ENCODE peak calls at places on chromosome 7, in seven cellular contexts. W is G401; E is stimulated activated CD8-positive, alpha-beta memory T cell treated with anti-CD3 and anti-CD28 coated beads, Interleukin-15, amount 100 ng/mL, for 1 hour; Z is fibroblast of pulmonary artery; J is GM20000; U is RPMI7951; K is type B pancreatic cell. G is an unnamed sample.

GRCh38 chr7:157573244-157573643 is 236.4 kb downstream of the DNAJB6 start:
- DNase-seq in W (no peak), E (no peak), Z (no peak), J (no peak), U (no peak), K (no peak), G (no peak)

GRCh38 chr7:139775829-139776266 is 1.9 kb downstream of the HIPK2 start:
- DNase-seq in W (peak), E (peak), Z (peak), J (peak), U (peak), K (no peak), G (peak)

GRCh38 chr7:29120955-29121354 is 25.4 kb downstream of the CPVL start:
- DNase-seq in W (no peak), E (no peak), Z (no peak), J (no peak), U (no peak), K (no peak), G (no peak)

GRCh38 chr7:29806131-29806792 is at the start of gene WIPF3:
- DNase-seq in W (peak), E (no peak), Z (no peak), J (peak), U (no peak), K (no peak), G (no peak)

GRCh38 chr7:155130493-155130892 is 60.4 kb downstream of the HTR5A start:
- DNase-seq in W (no peak), E (no peak), Z (no peak), J (no peak), U (no peak), K (no peak), G (no peak)

GRCh38 chr7:47183896-47184629 is 397.8 kb downstream of the TNS3 start:
- DNase-seq in W (peak), E (no peak), Z (no peak), J (no peak), U (peak), K (no peak), G (no peak)

GRCh38 chr7:2148189-2148588 is 84.6 kb downstream of the MAD1L1 start:
- DNase-seq in W (no peak), E (no peak), Z (no peak), J (no peak), U (no peak), K (no peak), G (no peak)

GRCh38 chr7:47787249-47788069 is 160.8 kb downstream of the PKD1L1 start:
- DNase-seq in W (no peak), E (no peak), Z (no peak), J (no peak), U (no peak), K (no peak), G (no peak)

GRCh38 chr7:91941450-91941849 is 788 bp downstream of the AKAP9 start:
- DNase-seq in W (peak), E (no peak), Z (peak), J (peak), U (peak), K (no peak), G (peak)

GRCh38 chr7:6375346-6376101 is 72.2 kb downstream of the DAGLB start:
- DNase-seq in W (no peak), E (no peak), Z (peak), J (no peak), U (peak), K (no peak), G (peak)

GRCh38 chr7:156722427-156722826 is 81.9 kb downstream of the RNF32 start:
- DNase-seq in W (no peak), E (no peak), Z (no peak), J (no peak), U (no peak), K (no peak), G (no peak)

GRCh38 chr7:13024323-13024722 is 336.9 kb downstream of the ARL4A start:
- DNase-seq in W (no peak), E (no peak), Z (peak), J (no peak), U (no peak), K (no peak), G (no peak)

GRCh38 chr7:137996386-137996851 is 5.5 kb downstream of the CREB3L2 start:
- DNase-seq in W (peak), E (no peak), Z (peak), J (no peak), U (peak), K (no peak), G (peak)

GRCh38 chr7:28921822-28922221 is 36.3 kb downstream of the TRIL start:
- DNase-seq in W (peak), E (no peak), Z (peak), J (peak), U (peak), K (no peak), G (peak)

GRCh38 chr7:138929969-138930368 is 51.2 kb downstream of the KIAA1549 start:
- DNase-seq in W (no peak), E (no peak), Z (no peak), J (no peak), U (no peak), K (no peak), G (no peak)

GRCh38 chr7:113561446-113561845 is 357.4 kb downstream of the PPP1R3A start:
- DNase-seq in W (no peak), E (no peak), Z (peak), J (no peak), U (no peak), K (no peak), G (peak)

GRCh38 chr7:100573691-100574361 is at the start of gene SAP25:
- DNase-seq in W (no peak), E (no peak), Z (no peak), J (no peak), U (no peak), K (peak), G (no peak)

GRCh38 chr7:140375808-140376730 is 22.3 kb downstream of the SLC37A3 start:
- DNase-seq in W (no peak), E (no peak), Z (no peak), J (no peak), U (no peak), K (no peak), G (no peak)

GRCh38 chr7:158314394-158314793 is 273.2 kb downstream of the PTPRN2 start:
- DNase-seq in W (no peak), E (no peak), Z (no peak), J (no peak), U (no peak), K (no peak), G (no peak)

GRCh38 chr7:152859781-152860191 is 100.2 kb downstream of the ACTR3B start:
- DNase-seq in W (no peak), E (no peak), Z (no peak), J (no peak), U (no peak), K (no peak), G (peak)